ENCODE peak calls at places on chromosomes 1 and 21, in six cellular contexts. Q is ELR; U is foreskin fibroblast; I is ascending aorta; K is stimulated activated CD8-positive, alpha-beta memory T cell treated with anti-CD3 and anti-CD28 coated beads, Interleukin-4, amount 100 ng/mL, for 1 hour; W is left cardiac atrium. O is an unnamed sample.

GRCh38 chr1:110780600-110781484 is 92.1 kb upstream of the CD53 start:
- DNase-seq in W (peak; percentile 65), U (peak; percentile 85), I (peak; percentile 74), K (peak; percentile 40), Q (peak; percentile 76), O (peak; percentile 59)

GRCh38 chr1:169650551-169650950 is 20.6 kb upstream of the SELP start:
- DNase-seq in U (no peak), W (no peak), Q (no peak), I (no peak), K (no peak), O (no peak)

GRCh38 chr1:156893048-156893953 is at the start of gene PEAR1:
- DNase-seq in I (no peak), K (no peak), Q (peak; percentile 54), W (peak; percentile 79), U (peak; percentile 49), O (no peak)

GRCh38 chr1:232628335-232629214 is 1.4 kb downstream of the SIPA1L2 start:
- DNase-seq in Q (peak; percentile 45), U (peak; percentile 35), K (no peak), W (no peak), I (no peak), O (peak; percentile 65)

GRCh38 chr21:34112316-34113033 is 39.1 kb downstream of the MRPS6 start:
- DNase-seq in Q (no peak), I (no peak), U (no peak), K (no peak), W (no peak), O (no peak)

GRCh38 chr1:168468822-168469221 is 75.0 kb downstream of the XCL2 start:
- DNase-seq in W (no peak), U (no peak), I (no peak), K (no peak), Q (no peak), O (no peak)

GRCh38 chr1:153506831-153507413 is 28.9 kb downstream of the S100A6 start:
- DNase-seq in Q (peak; percentile 87), K (no peak), I (peak; percentile 95), U (peak; percentile 95), W (peak; percentile 86), O (peak; percentile 94)

GRCh38 chr1:222975472-222976122 is 160.8 kb downstream of the DISP1 start:
- DNase-seq in K (no peak), U (peak; percentile 55), W (no peak), Q (peak; percentile 26), I (no peak), O (peak; percentile 26)

GRCh38 chr1:27153927-27154358 is 982 bp downstream of the SLC9A1 start:
- DNase-seq in K (no peak), Q (no peak), I (no peak), U (no peak), W (no peak), O (no peak)

GRCh38 chr1:40003156-40004093 is 37.1 kb upstream of the CAP1 start:
- DNase-seq in W (no peak), K (no peak), U (no peak), I (no peak), Q (no peak), O (no peak)

GRCh38 chr21:46334351-46335140 is 10.6 kb downstream of the PCNT start:
- DNase-seq in K (no peak), I (no peak), W (no peak), Q (no peak), U (no peak), O (no peak)

GRCh38 chr1:226649780-226650179 is 89.3 kb downstream of the ITPKB start:
- DNase-seq in K (no peak), U (peak; percentile 59), I (no peak), W (no peak), Q (peak; percentile 39), O (peak; percentile 37)